ENCODE peak calls at places on chromosomes 2 and 18, in four cellular contexts. I is left ventricle myocardium inferior, H is heart left ventricle, S is sigmoid colon. Z is an unnamed sample.

GRCh38 chr2:48207201-48207641 is 300.9 kb upstream of the FBXO11 start:
- DNase-seq in I (no peak), H (no peak), S (no peak), Z (no peak)

GRCh38 chr2:29627366-29627765 is 294.0 kb downstream of the ALK start:
- DNase-seq in I (no peak), H (no peak), S (no peak), Z (no peak)

GRCh38 chr2:100878000-100878786 is 58.3 kb downstream of the NPAS2 start:
- DNase-seq in I (peak), H (no peak), S (peak), Z (peak)

GRCh38 chr2:205482399-205483065 is 199.8 kb upstream of the NRP2 start:
- DNase-seq in I (peak), H (no peak), S (no peak), Z (no peak)

GRCh38 chr2:31704561-31705212 is 123.9 kb upstream of the SRD5A2 start:
- DNase-seq in I (no peak), H (no peak), S (no peak), Z (no peak)

GRCh38 chr2:44912660-44913059 is 28.8 kb upstream of the SIX3 start:
- DNase-seq in I (no peak), H (no peak), S (no peak), Z (no peak)

GRCh38 chr2:11352781-11353537 is 8.5 kb upstream of the ROCK2 start:
- DNase-seq in I (no peak), H (no peak), S (no peak), Z (no peak)

GRCh38 chr2:203763425-203764272 is 57.2 kb downstream of the CD28 start:
- DNase-seq in I (no peak), H (no peak), S (no peak), Z (no peak)

GRCh38 chr2:29613792-29614266 is 307.6 kb downstream of the ALK start:
- DNase-seq in I (no peak), H (no peak), S (no peak), Z (no peak)

GRCh38 chr18:76980663-76981387 is 151.8 kb downstream of the MBP start:
- DNase-seq in I (no peak), H (no peak), S (no peak), Z (no peak)

GRCh38 chr2:71256421-71256820 is 29.5 kb upstream of the PAIP2B start:
- DNase-seq in I (no peak), H (no peak), S (no peak), Z (no peak)

GRCh38 chr2:165844216-165844615 is 50.2 kb upstream of the GALNT3 start:
- DNase-seq in I (no peak), H (no peak), S (no peak), Z (no peak)

GRCh38 chr2:161102770-161103450 is 57.3 kb upstream of the TANK start:
- DNase-seq in I (no peak), H (no peak), S (no peak), Z (no peak)

GRCh38 chr2:88828397-88829137 is 137.1 kb downstream of the RPIA start:
- DNase-seq in I (peak), H (peak), S (no peak), Z (no peak)

GRCh38 chr18:42045346-42045745 is 90.3 kb downstream of the PIK3C3 start:
- DNase-seq in I (no peak), H (no peak), S (no peak), Z (no peak)

GRCh38 chr18:61203151-61203550 is 130.1 kb upstream of the CDH20 start:
- DNase-seq in I (no peak), H (no peak), S (no peak), Z (no peak)

GRCh38 chr2:55408946-55409868 is 10.4 kb downstream of the CCDC88A start:
- DNase-seq in I (no peak), H (no peak), S (no peak), Z (no peak)

GRCh38 chr2:111957872-111958354 is 59.5 kb downstream of the MERTK start:
- DNase-seq in I (no peak), H (no peak), S (no peak), Z (peak)

GRCh38 chr18:58176915-58177717 is 133.1 kb downstream of the NEDD4L start:
- DNase-seq in I (no peak), H (no peak), S (no peak), Z (peak)

GRCh38 chr2:7846607-7847006 is 835.2 kb upstream of the ID2 start:
- DNase-seq in I (no peak), H (no peak), S (no peak), Z (no peak)

GRCh38 chr2:54763636-54764291 is 40.3 kb downstream of the EML6 start:
- DNase-seq in I (no peak), H (no peak), S (no peak), Z (peak)

GRCh38 chr2:117794668-117795067 is 19.8 kb upstream of the DDX18 start:
- DNase-seq in I (no peak), H (no peak), S (no peak), Z (peak)

GRCh38 chr2:174004900-174005605 is 39.9 kb upstream of the SP3 start:
- DNase-seq in I (peak), H (no peak), S (peak), Z (no peak)

GRCh38 chr2:160207804-160208661 is 8.0 kb upstream of the ITGB6 start:
- DNase-seq in I (peak), H (peak), S (peak), Z (peak)

DNA sequence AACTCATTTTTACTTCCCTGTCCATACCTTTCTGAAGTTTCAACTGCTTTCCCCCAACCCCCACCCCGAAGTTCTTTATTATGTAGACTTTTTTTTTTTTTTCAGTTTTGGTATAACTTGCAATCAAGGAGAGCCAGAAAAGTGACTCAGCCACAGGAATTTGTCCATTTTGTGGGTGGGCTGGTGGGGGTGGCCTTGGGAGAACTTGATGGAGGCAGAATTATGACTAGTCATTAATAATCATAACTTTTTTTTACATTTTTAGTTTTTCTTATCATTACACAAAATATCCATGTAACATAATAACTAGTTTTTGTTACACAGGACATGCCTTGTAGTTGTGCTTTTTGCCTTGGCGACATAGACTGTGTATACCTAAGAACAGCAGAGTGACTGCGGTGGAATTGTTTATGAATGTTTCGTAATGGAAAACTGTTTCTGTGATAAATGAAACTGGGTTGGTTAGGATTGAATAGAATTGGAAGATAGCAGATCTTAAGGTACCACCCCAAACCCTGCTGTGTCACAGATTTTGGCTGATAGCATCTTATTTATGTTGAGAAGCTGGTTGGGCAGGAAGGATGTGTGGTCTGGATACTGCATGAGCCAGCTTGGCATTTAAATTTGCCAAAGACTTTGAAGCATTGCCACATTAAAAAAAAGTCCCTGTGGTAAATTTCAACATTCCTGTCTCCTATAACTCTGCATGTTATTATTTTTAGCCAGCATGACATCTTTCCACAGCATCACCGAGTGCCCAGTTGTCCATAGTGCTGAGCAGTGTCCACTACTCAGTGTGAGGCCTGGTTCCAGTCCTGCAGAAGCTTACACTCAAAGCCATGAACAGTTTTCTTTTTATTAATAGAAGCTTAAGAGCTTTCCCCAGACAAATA is 30.7 kb downstream of the LYPD6B start:
- DNase-seq in I (no peak), H (no peak), S (no peak), Z (no peak)
- H3K27ac ChIP-seq in I (no peak), H (no peak), S (no peak), Z (no peak)

DNA sequence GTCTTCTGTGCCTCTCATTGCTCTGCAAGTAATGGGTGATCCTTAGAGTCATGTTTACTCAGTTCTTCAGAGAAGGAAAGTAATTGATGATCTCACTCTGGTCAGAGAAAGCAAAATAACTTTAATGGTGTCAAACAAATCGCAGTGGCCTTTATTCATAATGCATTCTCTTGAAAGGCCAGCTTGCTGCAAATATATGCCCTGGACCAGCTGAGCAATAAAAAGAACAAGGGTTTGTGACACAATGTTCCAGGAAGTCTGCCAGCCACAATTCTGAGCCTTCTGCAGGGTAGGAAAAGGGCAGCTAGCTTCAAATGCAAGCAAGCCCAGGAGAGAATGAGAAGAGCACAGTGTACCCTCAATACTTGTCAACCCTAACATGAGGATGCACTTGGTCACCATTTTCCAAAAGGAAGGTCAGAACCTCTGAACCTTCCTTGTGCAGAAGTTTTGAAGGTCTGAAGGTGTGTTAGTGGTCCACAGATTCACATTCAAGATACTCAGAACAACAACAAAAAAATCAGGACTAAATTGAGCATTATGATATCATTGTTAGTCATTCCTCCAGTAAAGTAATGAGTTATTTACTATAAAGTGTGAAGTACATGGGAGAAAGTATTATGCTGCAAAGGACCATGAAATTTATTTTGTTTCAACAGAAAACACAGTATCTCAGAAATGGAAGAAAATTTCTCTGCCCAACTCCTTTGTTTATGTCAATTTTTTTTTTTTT is 355.6 kb downstream of the PAX3 start:
- DNase-seq in I (no peak), H (no peak), S (peak), Z (peak)
- H3K4me3 ChIP-seq in I (no peak), H (no peak), S (no peak), Z (no peak)

GRCh38 chr2:207860685-207861084 is 91.0 kb upstream of the FZD5 start:
- DNase-seq in I (no peak), H (no peak), S (no peak), Z (no peak)

GRCh38 chr2:207852791-207853190 is 83.1 kb upstream of the FZD5 start:
- DNase-seq in I (no peak), H (no peak), S (no peak), Z (no peak)

GRCh38 chr2:207849443-207849842 is 79.7 kb upstream of the FZD5 start:
- DNase-seq in I (no peak), H (no peak), S (no peak), Z (no peak)

GRCh38 chr2:207855591-207855990 is 85.9 kb upstream of the FZD5 start:
- DNase-seq in I (no peak), H (no peak), S (no peak), Z (no peak)

GRCh38 chr2:207854484-207855386 is 85.0 kb upstream of the FZD5 start:
- DNase-seq in I (no peak), H (no peak), S (no peak), Z (no peak)
- H3K27ac ChIP-seq in I (no peak), H (no peak), S (no peak), Z (no peak)

GRCh38 chr2:86172610-86173009 is 22.7 kb downstream of the IMMT start:
- DNase-seq in I (no peak), H (no peak), S (no peak), Z (no peak)

GRCh38 chr2:86175866-86176265 is 19.4 kb downstream of the IMMT start:
- DNase-seq in I (no peak), H (no peak), S (no peak), Z (no peak)

GRCh38 chr2:86170449-86170848 is 24.8 kb downstream of the IMMT start:
- DNase-seq in I (no peak), H (no peak), S (no peak), Z (no peak)

GRCh38 chr2:86176583-86176982 is 18.7 kb downstream of the IMMT start:
- DNase-seq in I (no peak), H (no peak), S (no peak), Z (no peak)

DNA sequence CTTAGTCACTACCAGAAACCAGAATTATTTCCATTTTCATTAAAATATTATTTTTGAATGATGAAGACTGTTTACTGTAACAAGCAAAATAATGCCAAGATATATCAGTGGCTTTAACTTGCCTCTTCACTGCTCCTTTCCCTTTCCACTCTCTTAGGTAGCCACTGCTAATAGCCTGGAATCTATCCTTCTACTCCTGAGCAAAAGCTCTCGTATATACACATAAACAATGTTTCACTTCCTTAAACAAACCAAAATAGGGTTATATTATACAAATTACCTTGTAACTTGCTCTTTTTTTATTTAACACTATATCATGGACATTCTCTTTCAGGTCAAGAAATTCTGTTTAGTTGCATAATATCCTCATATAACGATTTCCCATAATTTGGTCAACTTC is 20.8 kb downstream of the IMMT start:
- DNase-seq in I (no peak), H (no peak), S (no peak), Z (no peak)
- H3K4me3 ChIP-seq in I (no peak), H (no peak), S (no peak), Z (no peak)

GRCh38 chr2:197804758-197805597 is 585 bp downstream of the PLCL1 start:
- DNase-seq in I (peak), H (peak), S (peak), Z (peak)

GRCh38 chr2:197804049-197804757 is at the start of gene PLCL1:
- DNase-seq in I (peak), H (peak), S (peak), Z (peak)

GRCh38 chr2:197800091-197800490 is 4.3 kb upstream of the PLCL1 start:
- DNase-seq in I (no peak), H (no peak), S (no peak), Z (no peak)

GRCh38 chr2:197805598-197806316 is 1.4 kb downstream of the PLCL1 start:
- DNase-seq in I (no peak), H (no peak), S (no peak), Z (no peak)

GRCh38 chr2:197803033-197803444 is 1.4 kb upstream of the PLCL1 start:
- DNase-seq in I (no peak), H (no peak), S (no peak), Z (no peak)
- H3K27ac ChIP-seq in I (peak), H (peak), S (peak), Z (no peak)

GRCh38 chr2:215275819-215276218 is 36.0 kb upstream of the ATIC start:
- DNase-seq in I (no peak), H (no peak), S (no peak), Z (no peak)

GRCh38 chr2:215274829-215275228 is 37.0 kb upstream of the ATIC start:
- DNase-seq in I (no peak), H (no peak), S (no peak), Z (no peak)

GRCh38 chr2:215277942-215278341 is 33.9 kb upstream of the ATIC start:
- DNase-seq in I (no peak), H (no peak), S (no peak), Z (no peak)

GRCh38 chr2:215283221-215283620 is 28.6 kb upstream of the ATIC start:
- DNase-seq in I (no peak), H (no peak), S (no peak), Z (no peak)

GRCh38 chr2:215280326-215280725 is 31.5 kb upstream of the ATIC start:
- DNase-seq in I (no peak), H (no peak), S (no peak), Z (no peak)
- H3K4me3 ChIP-seq in I (no peak), H (no peak), S (no peak), Z (no peak)

GRCh38 chr18:43793910-43794309 is 516.6 kb upstream of the SYT4 start:
- DNase-seq in I (no peak), H (no peak), S (no peak), Z (no peak)

GRCh38 chr18:43789234-43790000 is 512.1 kb upstream of the SYT4 start:
- DNase-seq in I (no peak), H (no peak), S (no peak), Z (no peak)

GRCh38 chr18:43797347-43797746 is 520.1 kb upstream of the SYT4 start:
- DNase-seq in I (no peak), H (no peak), S (no peak), Z (no peak)

DNA sequence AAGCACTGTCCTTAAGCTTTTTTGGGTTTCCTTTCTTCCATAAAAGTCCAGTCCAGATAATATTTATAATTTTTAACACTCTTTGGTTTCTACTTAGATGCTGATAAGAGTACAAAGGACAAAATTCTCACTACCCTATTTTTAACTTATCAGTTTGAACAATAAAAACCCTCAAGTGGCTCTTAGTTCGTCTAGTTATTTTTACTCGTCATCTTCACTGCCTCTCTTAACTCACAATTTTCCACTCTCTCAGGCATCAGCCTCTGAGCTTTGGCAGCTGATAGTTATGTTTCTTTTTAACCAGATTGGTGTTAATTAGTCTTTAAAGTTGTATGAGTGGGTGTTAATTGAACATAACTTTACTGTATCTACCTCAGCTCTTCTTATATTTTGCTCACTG is 517.1 kb upstream of the SYT4 start:
- DNase-seq in I (no peak), H (no peak), S (no peak), Z (no peak)
- H3K27ac ChIP-seq in I (peak), H (peak), S (no peak), Z (no peak)

GRCh38 chr2:138780451-138780880 is 276 bp upstream of the NXPH2 start:
- DNase-seq in I (no peak), H (no peak), S (no peak), Z (no peak)
- H3K4me3 ChIP-seq in I (peak), H (peak), S (no peak), Z (peak)

DNA sequence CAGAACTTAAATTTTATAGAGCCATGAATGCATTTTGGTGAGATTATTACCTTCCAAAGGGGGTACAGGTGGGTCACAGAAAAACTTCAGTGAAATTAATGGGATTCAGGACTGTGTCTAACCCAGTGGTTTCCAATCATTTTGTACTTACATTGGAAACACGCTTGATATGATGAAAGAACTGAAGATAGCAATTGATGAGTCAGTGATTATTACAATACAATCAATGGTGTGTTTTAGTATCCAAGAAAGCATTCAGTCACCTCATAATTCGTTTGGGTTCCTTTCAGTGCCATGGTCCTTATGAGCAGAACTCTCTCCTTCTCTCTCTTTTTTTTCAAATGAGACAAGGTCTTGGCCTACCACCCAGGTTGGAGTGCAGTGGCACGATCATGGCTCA is 66.5 kb upstream of the IGFBP5 start:
- DNase-seq in I (no peak), H (no peak), S (no peak), Z (no peak)
- H3K27ac ChIP-seq in I (peak), H (no peak), S (no peak), Z (no peak)